ENCODE peak calls at places on chromosome 18, in seven cellular contexts. One of them, this sample, is unnamed.

GRCh38 chr18:26468931-26469340 is 79.4 kb downstream of the KCTD1 start:
- DNase-seq in A549: peak; percentile 65
- DNase-seq in spleen: no peak
- DNase-seq in HepG2: peak; percentile 36
- DNase-seq in suprapubic skin: no peak
- DNase-seq in vagina: no peak
- DNase-seq in tibial nerve: no peak
- DNase-seq in this sample: no peak

GRCh38 chr18:30601541-30601940 is 441.0 kb downstream of the DSC3 start:
- DNase-seq in suprapubic skin: no peak
- DNase-seq in HepG2: no peak
- DNase-seq in spleen: no peak
- DNase-seq in vagina: no peak
- DNase-seq in A549: no peak
- DNase-seq in tibial nerve: no peak
- DNase-seq in this sample: no peak

GRCh38 chr18:54119524-54120019 is 104.9 kb downstream of the MBD2 start:
- DNase-seq in HepG2: peak; percentile 55
- DNase-seq in spleen: no peak
- DNase-seq in A549: peak; percentile 57
- DNase-seq in suprapubic skin: no peak
- DNase-seq in vagina: no peak
- DNase-seq in tibial nerve: peak; percentile 61
- DNase-seq in this sample: no peak

GRCh38 chr18:55243852-55244251 is 284.6 kb upstream of the CCDC68 start:
- DNase-seq in tibial nerve: peak; percentile 54
- DNase-seq in spleen: no peak
- DNase-seq in A549: no peak
- DNase-seq in HepG2: no peak
- DNase-seq in suprapubic skin: no peak
- DNase-seq in vagina: no peak
- DNase-seq in this sample: no peak

GRCh38 chr18:5461056-5461455 is 82.7 kb downstream of the EPB41L3 start:
- DNase-seq in A549: no peak
- DNase-seq in HepG2: no peak
- DNase-seq in tibial nerve: no peak
- DNase-seq in suprapubic skin: no peak
- DNase-seq in spleen: no peak
- DNase-seq in vagina: no peak
- DNase-seq in this sample: no peak

GRCh38 chr18:24835751-24836150 is 375.3 kb downstream of the HRH4 start:
- DNase-seq in HepG2: no peak
- DNase-seq in vagina: no peak
- DNase-seq in suprapubic skin: no peak
- DNase-seq in A549: no peak
- DNase-seq in tibial nerve: no peak
- DNase-seq in spleen: no peak
- DNase-seq in this sample: no peak

GRCh38 chr18:79899609-79900435 is 51.6 kb downstream of the SLC66A2 start:
- DNase-seq in HepG2: no peak
- DNase-seq in vagina: peak; percentile 62
- DNase-seq in spleen: no peak
- DNase-seq in A549: no peak
- DNase-seq in tibial nerve: no peak
- DNase-seq in suprapubic skin: peak; percentile 67
- DNase-seq in this sample: no peak

GRCh38 chr18:46335551-46336059 is 231.4 kb downstream of the HAUS1 start:
- DNase-seq in tibial nerve: no peak
- DNase-seq in spleen: peak; percentile 57
- DNase-seq in HepG2: no peak
- DNase-seq in vagina: no peak
- DNase-seq in suprapubic skin: no peak
- DNase-seq in A549: no peak
- DNase-seq in this sample: no peak

GRCh38 chr18:3920832-3921231 is 470.9 kb downstream of the TGIF1 start:
- DNase-seq in spleen: no peak
- DNase-seq in A549: no peak
- DNase-seq in tibial nerve: no peak
- DNase-seq in suprapubic skin: no peak
- DNase-seq in vagina: no peak
- DNase-seq in HepG2: no peak
- DNase-seq in this sample: no peak

GRCh38 chr18:2706903-2707302 is 51.4 kb downstream of the SMCHD1 start:
- DNase-seq in suprapubic skin: no peak
- DNase-seq in spleen: no peak
- DNase-seq in vagina: no peak
- DNase-seq in HepG2: no peak
- DNase-seq in tibial nerve: no peak
- DNase-seq in A549: no peak
- DNase-seq in this sample: no peak

GRCh38 chr18:22200611-22201225 is 31.3 kb downstream of the GATA6 start:
- DNase-seq in spleen: peak; percentile 78
- DNase-seq in suprapubic skin: no peak
- DNase-seq in A549: no peak
- DNase-seq in tibial nerve: no peak
- DNase-seq in HepG2: no peak
- DNase-seq in vagina: no peak
- DNase-seq in this sample: no peak

GRCh38 chr18:77114564-77115391 is 17.8 kb downstream of the MBP start:
- DNase-seq in suprapubic skin: peak; percentile 96
- DNase-seq in vagina: peak; percentile 99
- DNase-seq in tibial nerve: peak; percentile 82
- DNase-seq in HepG2: peak; percentile 93
- DNase-seq in spleen: peak; percentile 95
- DNase-seq in A549: peak; percentile 96
- DNase-seq in this sample: peak; percentile 64

GRCh38 chr18:52907522-52907921 is 567.5 kb downstream of the DCC start:
- DNase-seq in vagina: no peak
- DNase-seq in tibial nerve: no peak
- DNase-seq in A549: no peak
- DNase-seq in spleen: no peak
- DNase-seq in suprapubic skin: no peak
- DNase-seq in HepG2: no peak
- DNase-seq in this sample: no peak

GRCh38 chr18:62258606-62259005 is 66.5 kb upstream of the TNFRSF11A start:
- DNase-seq in vagina: no peak
- DNase-seq in HepG2: no peak
- DNase-seq in tibial nerve: no peak
- DNase-seq in spleen: no peak
- DNase-seq in A549: no peak
- DNase-seq in suprapubic skin: no peak
- DNase-seq in this sample: no peak

GRCh38 chr18:68494802-68495560 is 219.9 kb downstream of the TMX3 start:
- DNase-seq in A549: no peak
- DNase-seq in vagina: no peak
- DNase-seq in spleen: no peak
- DNase-seq in HepG2: no peak
- DNase-seq in tibial nerve: no peak
- DNase-seq in suprapubic skin: no peak
- DNase-seq in this sample: no peak

GRCh38 chr18:23718243-23718720 is 29.0 kb downstream of the LAMA3 start:
- DNase-seq in HepG2: no peak
- DNase-seq in suprapubic skin: no peak
- DNase-seq in tibial nerve: no peak
- DNase-seq in vagina: no peak
- DNase-seq in spleen: no peak
- DNase-seq in A549: no peak
- DNase-seq in this sample: no peak

DNA sequence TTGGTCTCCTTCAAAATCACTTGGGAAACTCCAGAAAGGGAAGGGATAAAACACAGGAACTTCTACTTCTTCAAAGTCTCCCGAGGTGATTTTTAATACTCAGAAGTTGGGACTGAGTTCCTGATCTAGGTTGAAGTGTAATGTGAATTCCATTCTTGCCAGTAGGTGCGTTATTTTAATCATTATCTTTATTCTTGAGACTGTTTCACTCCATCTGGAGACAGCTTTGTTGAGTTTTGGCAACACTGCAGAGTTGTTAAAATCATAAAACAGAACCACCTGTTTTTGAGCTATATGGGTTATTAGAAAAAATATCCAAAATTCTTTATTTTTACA is 22.0 kb downstream of the ATP8B1 start:
- DNase-seq in A549: no peak
- DNase-seq in tibial nerve: no peak
- DNase-seq in HepG2: no peak
- DNase-seq in spleen: no peak
- DNase-seq in vagina: no peak
- DNase-seq in suprapubic skin: no peak
- DNase-seq in this sample: no peak
- H3K4me3 ChIP-seq in A549: no peak overlapping the region
- H3K4me3 ChIP-seq in tibial nerve: no peak overlapping the region
- H3K4me3 ChIP-seq in HepG2: no peak overlapping the region
- H3K4me3 ChIP-seq in spleen: no peak overlapping the region
- H3K4me3 ChIP-seq in vagina: no peak overlapping the region
- H3K4me3 ChIP-seq in suprapubic skin: no peak overlapping the region
- H3K4me3 ChIP-seq in this sample: no peak overlapping the region

GRCh38 chr18:35609236-35609635 is 27.7 kb downstream of the GALNT1 start:
- DNase-seq in A549: no peak
- DNase-seq in spleen: no peak
- DNase-seq in tibial nerve: no peak
- DNase-seq in HepG2: no peak
- DNase-seq in vagina: no peak
- DNase-seq in suprapubic skin: no peak
- DNase-seq in this sample: no peak

GRCh38 chr18:35603528-35603927 is 22.0 kb downstream of the GALNT1 start:
- DNase-seq in HepG2: peak; percentile 31
- DNase-seq in spleen: no peak
- DNase-seq in vagina: no peak
- DNase-seq in tibial nerve: no peak
- DNase-seq in A549: no peak
- DNase-seq in suprapubic skin: no peak
- DNase-seq in this sample: no peak

GRCh38 chr18:35604369-35604768 is 22.8 kb downstream of the GALNT1 start:
- DNase-seq in HepG2: no peak
- DNase-seq in suprapubic skin: no peak
- DNase-seq in vagina: no peak
- DNase-seq in spleen: no peak
- DNase-seq in A549: no peak
- DNase-seq in tibial nerve: no peak
- DNase-seq in this sample: no peak

GRCh38 chr18:35602193-35602820 is 20.8 kb downstream of the GALNT1 start:
- DNase-seq in A549: no peak
- DNase-seq in HepG2: no peak
- DNase-seq in vagina: no peak
- DNase-seq in tibial nerve: no peak
- DNase-seq in spleen: no peak
- DNase-seq in suprapubic skin: no peak
- DNase-seq in this sample: no peak

GRCh38 chr18:35605686-35606417 is 24.3 kb downstream of the GALNT1 start:
- DNase-seq in suprapubic skin: no peak
- DNase-seq in tibial nerve: no peak
- DNase-seq in vagina: no peak
- DNase-seq in A549: no peak
- DNase-seq in HepG2: no peak
- DNase-seq in spleen: no peak
- DNase-seq in this sample: no peak
- TF ChIP-seq POLR2A in suprapubic skin: no peak
- TF ChIP-seq POLR2A in tibial nerve: no peak
- TF ChIP-seq POLR2A in vagina: no peak
- TF ChIP-seq POLR2A in A549: no peak
- TF ChIP-seq POLR2A in HepG2: no peak
- TF ChIP-seq POLR2A in spleen: no peak
- TF ChIP-seq POLR2A in this sample: no peak

DNA sequence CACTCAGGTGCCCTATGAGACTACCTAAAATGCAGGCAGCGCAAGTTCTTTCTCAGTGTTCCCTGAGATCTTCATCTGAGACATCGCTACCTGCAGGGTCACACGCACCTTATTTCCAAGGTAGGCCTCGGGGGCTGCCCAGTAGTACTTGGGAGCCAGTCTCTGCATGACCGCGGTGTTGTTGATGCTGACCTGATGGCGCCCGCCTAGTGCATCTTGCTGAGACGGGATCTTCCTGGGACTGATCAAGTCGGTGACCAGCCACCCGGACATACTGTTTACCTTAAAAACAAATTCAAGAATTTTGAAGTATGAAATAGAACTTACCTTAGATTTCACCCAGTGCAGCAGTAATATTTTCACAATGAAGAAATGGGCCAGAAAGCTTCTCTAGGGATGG is 80.1 kb downstream of the LAMA1 start:
- DNase-seq in HepG2: no peak
- DNase-seq in suprapubic skin: no peak
- DNase-seq in A549: no peak
- DNase-seq in spleen: no peak
- DNase-seq in vagina: no peak
- DNase-seq in tibial nerve: no peak
- DNase-seq in this sample: no peak
- H3K27ac ChIP-seq in HepG2: no peak overlapping the region
- H3K27ac ChIP-seq in suprapubic skin: no peak overlapping the region
- H3K27ac ChIP-seq in A549: no peak overlapping the region
- H3K27ac ChIP-seq in spleen: no peak overlapping the region
- H3K27ac ChIP-seq in vagina: peak overlapping the region; percentile 78
- H3K27ac ChIP-seq in tibial nerve: peak overlapping the region; percentile 50
- H3K27ac ChIP-seq in this sample: peak overlapping the region; percentile 83

DNA sequence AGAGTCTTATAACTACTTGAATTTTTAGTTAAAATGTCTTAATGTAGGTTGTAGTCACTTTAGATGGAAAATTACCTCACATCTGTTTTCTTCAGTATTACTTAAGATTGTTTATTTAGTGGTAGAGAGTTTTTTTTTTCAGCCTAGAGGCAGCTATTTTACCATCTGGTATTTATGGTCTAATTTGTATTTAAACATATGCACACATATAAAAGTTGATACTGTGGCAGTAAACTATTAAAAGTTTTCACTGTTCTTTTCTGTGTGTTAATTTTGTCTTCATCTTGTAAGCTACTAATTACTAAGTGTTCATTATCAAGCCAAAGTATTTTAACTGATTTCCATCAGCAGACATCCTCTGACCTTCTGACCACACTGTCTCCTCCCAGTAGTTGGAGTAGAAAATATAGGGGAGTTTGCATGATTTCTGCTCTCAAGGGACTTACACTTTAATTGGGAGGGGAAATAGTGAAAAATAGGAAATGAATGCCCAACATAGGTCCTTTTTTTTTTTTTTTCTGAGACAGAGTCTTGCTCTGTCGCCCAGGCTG is 4.3 kb downstream of the PMAIP1 start:
- DNase-seq in spleen: no peak
- DNase-seq in suprapubic skin: no peak
- DNase-seq in HepG2: no peak
- DNase-seq in tibial nerve: no peak
- DNase-seq in vagina: no peak
- DNase-seq in A549: no peak
- DNase-seq in this sample: no peak
- H3K4me3 ChIP-seq in spleen: no peak overlapping the region
- H3K4me3 ChIP-seq in suprapubic skin: no peak overlapping the region
- H3K4me3 ChIP-seq in HepG2: no peak overlapping the region
- H3K4me3 ChIP-seq in tibial nerve: no peak overlapping the region
- H3K4me3 ChIP-seq in vagina: no peak overlapping the region
- H3K4me3 ChIP-seq in A549: no peak overlapping the region
- H3K4me3 ChIP-seq in this sample: no peak overlapping the region

This sample was measured in breast epithelium.